ENCODE peak calls at places on chromosome 17, in eight cellular contexts. I is fibroblast of lung, E is body of pancreas, B is AG04450, S is left lung, N is endodermal cell, F is OCI-LY7, V is heart left ventricle. W is an unnamed sample.

GRCh38 chr17:2025220-2025621 is at the start of gene RTN4RL1:
- DNase-seq in I (peak; percentile 57), E (peak; percentile 78), B (no peak), S (peak; percentile 90), N (peak; percentile 90), F (peak; percentile 22), V (peak; percentile 81), W (no peak)

GRCh38 chr17:601462-602303 is 113.0 kb downstream of the VPS53 start:
- DNase-seq in I (peak; percentile 80), E (peak; percentile 11), B (peak; percentile 59), S (no peak), N (no peak), F (no peak), V (no peak), W (no peak)

GRCh38 chr17:45334231-45334630 is 17.4 kb upstream of the MAP3K14 start:
- DNase-seq in I (no peak), E (no peak), B (no peak), S (no peak), N (peak; percentile 84), F (peak; percentile 65), V (no peak), W (no peak)

GRCh38 chr17:81712468-81713003 is 452 bp downstream of the SLC25A10 start:
- DNase-seq in I (no peak), E (peak; percentile 58), B (no peak), S (peak; percentile 87), N (peak; percentile 80), F (peak; percentile 62), V (no peak), W (no peak)

GRCh38 chr17:3792481-3792880 is 8.5 kb downstream of the ITGAE start:
- DNase-seq in I (no peak), E (no peak), B (no peak), S (no peak), N (no peak), F (no peak), V (no peak), W (no peak)

GRCh38 chr17:60525347-60525623 is 757 bp downstream of the APPBP2 start:
- DNase-seq in I (peak; percentile 28), E (peak; percentile 71), B (no peak), S (no peak), N (no peak), F (no peak), V (no peak), W (no peak)

GRCh38 chr17:75512946-75513666 is 2.2 kb downstream of the CASKIN2 start:
- DNase-seq in I (peak; percentile 25), E (no peak), B (no peak), S (no peak), N (no peak), F (no peak), V (no peak), W (peak; percentile 11)

GRCh38 chr17:80892900-80893603 is 98.6 kb upstream of the CHMP6 start:
- DNase-seq in I (peak; percentile 95), E (no peak), B (peak; percentile 13), S (peak; percentile 68), N (no peak), F (no peak), V (no peak), W (peak; percentile 70)

GRCh38 chr17:47883589-47884426 is 12.2 kb upstream of the SP2 start:
- DNase-seq in I (no peak), E (no peak), B (no peak), S (no peak), N (no peak), F (no peak), V (no peak), W (no peak)

GRCh38 chr17:27878776-27879562 is 14.2 kb downstream of the LYRM9 start:
- DNase-seq in I (no peak), E (no peak), B (no peak), S (no peak), N (no peak), F (no peak), V (no peak), W (no peak)

GRCh38 chr17:72715906-72716572 is 376.4 kb downstream of the SLC39A11 start:
- DNase-seq in I (peak; percentile 97), E (peak; percentile 55), B (peak; percentile 78), S (no peak), N (no peak), F (no peak), V (no peak), W (peak; percentile 94)

GRCh38 chr17:28916302-28916934 is 13.5 kb upstream of the DHRS13 start:
- DNase-seq in I (peak; percentile 25), E (peak; percentile 62), B (no peak), S (no peak), N (peak; percentile 83), F (peak; percentile 62), V (peak; percentile 44), W (no peak)

GRCh38 chr17:28918295-28918694 is 15.4 kb upstream of the DHRS13 start:
- DNase-seq in I (no peak), E (no peak), B (no peak), S (no peak), N (no peak), F (no peak), V (no peak), W (no peak)

GRCh38 chr17:28917029-28917428 is 14.2 kb upstream of the DHRS13 start:
- DNase-seq in I (no peak), E (no peak), B (no peak), S (no peak), N (no peak), F (no peak), V (no peak), W (no peak)

GRCh38 chr17:28920191-28920590 is 17.3 kb upstream of the DHRS13 start:
- DNase-seq in I (no peak), E (no peak), B (no peak), S (no peak), N (no peak), F (no peak), V (no peak), W (no peak)

GRCh38 chr17:28917465-28917864 is 14.6 kb upstream of the DHRS13 start:
- DNase-seq in I (no peak), E (no peak), B (no peak), S (no peak), N (no peak), F (no peak), V (no peak), W (no peak)
- H3K4me3 ChIP-seq in I (no peak overlapping the region), E (no peak overlapping the region), B (no peak overlapping the region), S (no peak overlapping the region), N (no peak overlapping the region), F (no peak overlapping the region), V (no peak overlapping the region), W (no peak overlapping the region)

GRCh38 chr17:64253470-64253869 is 9.6 kb downstream of the TEX2 start:
- DNase-seq in I (no peak), E (no peak), B (no peak), S (no peak), N (no peak), F (no peak), V (no peak), W (no peak)
- H3K27ac ChIP-seq in I (no peak overlapping the region), E (no peak overlapping the region), B (no peak overlapping the region), S (no peak overlapping the region), N (no peak overlapping the region), F (no peak overlapping the region), V (no peak overlapping the region), W (no peak overlapping the region)

GRCh38 chr17:10798910-10799309 is 5.0 kb downstream of the TMEM238L start:
- DNase-seq in I (no peak), E (no peak), B (no peak), S (no peak), N (no peak), F (no peak), V (no peak), W (no peak)

GRCh38 chr17:10798332-10798749 is 5.6 kb downstream of the TMEM238L start:
- DNase-seq in I (no peak), E (peak; percentile 59), B (no peak), S (no peak), N (no peak), F (no peak), V (no peak), W (no peak)

GRCh38 chr17:10799407-10799806 is 4.5 kb downstream of the TMEM238L start:
- DNase-seq in I (no peak), E (peak; percentile 24), B (no peak), S (no peak), N (no peak), F (no peak), V (no peak), W (no peak)

GRCh38 chr17:10793256-10793655 is 10.6 kb downstream of the TMEM238L start:
- DNase-seq in I (no peak), E (no peak), B (no peak), S (no peak), N (no peak), F (no peak), V (no peak), W (no peak)

GRCh38 chr17:10797848-10798328 is 6.0 kb downstream of the TMEM238L start:
- DNase-seq in I (no peak), E (no peak), B (no peak), S (no peak), N (no peak), F (no peak), V (no peak), W (no peak)
- TF ChIP-seq CTCF in I (no peak), E (no peak), B (no peak), S (no peak), N (peak; percentile 17), F (no peak), V (no peak), W (no peak)

GRCh38 chr17:50169881-50170459 is 4.2 kb downstream of the SGCA start:
- DNase-seq in I (no peak), E (no peak), B (no peak), S (peak; percentile 39), N (no peak), F (no peak), V (peak; percentile 21), W (no peak)

GRCh38 chr17:50172130-50172529 is 6.3 kb downstream of the SGCA start:
- DNase-seq in I (no peak), E (no peak), B (no peak), S (peak; percentile 68), N (no peak), F (no peak), V (peak; percentile 15), W (no peak)

GRCh38 chr17:50169121-50169764 is 3.4 kb downstream of the SGCA start:
- DNase-seq in I (peak; percentile 67), E (peak; percentile 40), B (no peak), S (peak; percentile 56), N (peak; percentile 98), F (peak; percentile 84), V (peak; percentile 47), W (no peak)

GRCh38 chr17:50171371-50172071 is 5.7 kb downstream of the SGCA start:
- DNase-seq in I (no peak), E (no peak), B (no peak), S (peak; percentile 52), N (no peak), F (no peak), V (peak; percentile 35), W (no peak)

DNA sequence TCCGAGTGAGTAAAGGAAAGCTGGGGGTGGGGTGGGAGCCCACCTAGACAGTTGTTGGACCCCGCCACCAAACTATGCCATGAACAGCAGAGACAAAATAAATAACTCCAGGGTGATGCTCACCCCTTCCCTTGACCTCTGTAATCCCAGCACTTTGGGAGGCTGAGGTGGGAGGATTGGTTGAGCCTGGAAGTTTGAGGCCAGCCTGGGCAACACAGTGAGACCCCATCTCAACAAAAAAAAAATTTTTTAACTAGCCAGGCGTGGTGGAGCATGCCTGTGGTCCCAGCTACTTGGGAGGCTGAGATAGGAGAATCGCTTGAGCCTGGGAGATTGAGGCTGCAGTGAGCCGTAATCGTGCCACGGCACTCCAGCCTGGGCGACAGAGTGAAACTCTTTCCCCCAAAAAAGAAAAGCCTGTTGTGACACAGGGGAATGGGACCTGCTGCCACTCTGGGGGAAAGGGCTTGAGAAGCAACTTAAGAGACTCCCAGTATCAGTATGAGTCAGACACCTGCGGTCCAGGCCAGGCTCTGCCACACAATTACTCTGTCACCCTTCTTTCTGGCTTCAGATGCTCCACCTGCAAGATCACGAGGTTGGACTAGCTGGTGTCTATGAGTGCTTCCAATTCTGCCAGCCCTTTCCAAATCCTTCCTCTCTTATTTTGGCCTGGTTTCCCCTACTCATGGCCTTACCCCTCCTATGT is 5.0 kb downstream of the SGCA start:
- DNase-seq in I (peak; percentile 57), E (no peak), B (no peak), S (peak; percentile 28), N (no peak), F (no peak), V (peak; percentile 29), W (no peak)
- H3K4me3 ChIP-seq in I (no peak overlapping the region), E (no peak overlapping the region), B (no peak overlapping the region), S (no peak overlapping the region), N (no peak overlapping the region), F (no peak overlapping the region), V (no peak overlapping the region), W (no peak overlapping the region)